ENCODE peak calls at places on chromosomes 5 and 9, in five cellular contexts. O is SK-N-SH, T is K562, C is GM12878, S is H1. N is an unnamed sample.

GRCh38 chr9:130837002-130837511 is 2.0 kb downstream of the ABL1 start:
- DNase-seq in O (peak; percentile 38), T (peak; percentile 65), C (no peak), S (no peak), N (peak; percentile 69)

GRCh38 chr5:142551242-142552067 is 134.4 kb downstream of the FGF1 start:
- DNase-seq in O (peak; percentile 66), T (no peak), C (no peak), S (peak; percentile 73), N (no peak)

GRCh38 chr5:76363385-76364261 is 39.5 kb upstream of the IQGAP2 start:
- DNase-seq in O (no peak), T (peak; percentile 73), C (no peak), S (no peak), N (peak; percentile 15)

GRCh38 chr9:120856700-120857099 is 14.0 kb upstream of the PSMD5 start:
- DNase-seq in O (no peak), T (no peak), C (no peak), S (no peak), N (no peak)

GRCh38 chr5:3650315-3650714 is 54.7 kb downstream of the IRX1 start:
- DNase-seq in O (no peak), T (no peak), C (no peak), S (no peak), N (no peak)

GRCh38 chr5:50969207-50970145 is 303.0 kb downstream of the PARP8 start:
- DNase-seq in O (peak; percentile 80), T (no peak), C (no peak), S (peak; percentile 67), N (no peak)

GRCh38 chr9:119366909-119367690 is 2.1 kb downstream of the BRINP1 start:
- DNase-seq in O (no peak), T (no peak), C (no peak), S (no peak), N (no peak)

GRCh38 chr9:15813076-15813475 is 260.2 kb downstream of the CCDC171 start:
- DNase-seq in O (no peak), T (no peak), C (no peak), S (no peak), N (no peak)

GRCh38 chr5:7392401-7393024 is 3.4 kb upstream of the ADCY2 start:
- DNase-seq in O (peak; percentile 30), T (no peak), C (no peak), S (no peak), N (peak; percentile 6)

GRCh38 chr9:34049630-34050384 is 1.1 kb upstream of the UBAP2 start:
- DNase-seq in O (peak; percentile 21), T (no peak), C (no peak), S (peak; percentile 51), N (no peak)

GRCh38 chr9:94639996-94640376 is 668 bp upstream of the FBP1 start:
- DNase-seq in O (no peak), T (no peak), C (no peak), S (peak; percentile 66), N (no peak)

GRCh38 chr5:170985486-170985885 is 123.7 kb downstream of the RANBP17 start:
- DNase-seq in O (no peak), T (no peak), C (no peak), S (no peak), N (no peak)

GRCh38 chr9:99811172-99811571 is 10.5 kb upstream of the NR4A3 start:
- DNase-seq in O (no peak), T (no peak), C (no peak), S (no peak), N (no peak)

GRCh38 chr9:36739538-36740116 is 166.9 kb downstream of the MELK start:
- DNase-seq in O (peak; percentile 47), T (no peak), C (no peak), S (no peak), N (no peak)

GRCh38 chr9:72557549-72557948 is 36.1 kb downstream of the TMC1 start:
- DNase-seq in O (no peak), T (peak; percentile 66), C (no peak), S (no peak), N (peak; percentile 59)

GRCh38 chr5:130286971-130287370 is 382.7 kb downstream of the CHSY3 start:
- DNase-seq in O (no peak), T (no peak), C (no peak), S (no peak), N (no peak)

GRCh38 chr9:135217836-135218235 is 130.4 kb downstream of the OLFM1 start:
- DNase-seq in O (no peak), T (no peak), C (no peak), S (no peak), N (no peak)

GRCh38 chr9:112971415-112971814 is 40.6 kb downstream of the ZNF883 start:
- DNase-seq in O (peak; percentile 35), T (no peak), C (no peak), S (peak; percentile 54), N (peak; percentile 5)

GRCh38 chr5:168291961-168292782 is 727 bp downstream of the WWC1 start:
- DNase-seq in O (peak; percentile 75), T (no peak), C (no peak), S (peak; percentile 79), N (no peak)
- TF ChIP-seq TAF1 in O (no peak), T (no peak), C (no peak), S (no peak), N (no peak)

DNA sequence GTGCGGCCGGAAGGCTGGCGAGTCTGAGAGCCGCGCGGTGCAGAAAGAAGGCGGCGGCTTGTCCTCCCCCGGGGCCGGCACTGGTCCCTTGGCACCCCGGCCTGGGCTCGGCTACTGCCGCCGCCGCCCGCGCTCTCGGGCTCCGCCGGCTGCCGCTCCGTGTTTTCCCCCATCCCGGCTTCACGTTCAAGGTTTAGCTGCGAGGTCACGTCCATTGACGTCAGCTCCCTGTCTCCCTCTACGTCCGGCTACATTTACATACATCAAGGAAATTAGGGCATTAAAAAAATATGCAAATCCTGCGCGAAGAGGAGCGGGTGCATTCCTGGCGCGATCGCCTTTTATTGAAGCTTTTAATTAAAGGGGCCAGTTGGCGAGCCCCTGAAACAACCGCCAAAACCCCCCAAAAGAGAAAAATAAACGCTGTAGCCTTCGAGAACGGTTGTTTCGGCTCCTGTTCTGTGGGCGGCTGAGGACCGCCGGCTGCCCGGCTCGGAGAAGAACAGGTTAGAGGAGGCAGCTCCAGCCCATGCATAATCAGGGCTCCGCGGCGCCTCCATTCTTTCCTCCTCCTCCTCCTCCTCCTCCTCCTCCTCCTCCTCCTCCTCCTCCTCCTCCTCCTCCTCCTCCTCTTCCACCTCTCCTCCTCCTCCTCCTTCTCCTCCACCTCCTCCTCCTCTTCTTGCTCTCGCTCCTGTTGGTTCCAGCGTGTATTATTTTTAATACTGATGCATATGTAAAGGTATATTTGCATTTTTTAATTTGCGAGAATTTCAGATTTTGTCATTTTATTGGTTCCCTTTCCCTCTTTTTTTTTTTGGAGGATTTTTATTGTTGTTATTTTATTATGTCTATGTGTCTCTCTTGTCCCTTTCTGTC is 207.0 kb downstream of the MEF2C start:
- DNase-seq in O (peak; percentile 78), T (no peak), C (no peak), S (peak; percentile 82), N (no peak)
- TF ChIP-seq GABPA in O (no peak), T (no peak), C (no peak), S (peak; percentile 51), N (no peak)

DNA sequence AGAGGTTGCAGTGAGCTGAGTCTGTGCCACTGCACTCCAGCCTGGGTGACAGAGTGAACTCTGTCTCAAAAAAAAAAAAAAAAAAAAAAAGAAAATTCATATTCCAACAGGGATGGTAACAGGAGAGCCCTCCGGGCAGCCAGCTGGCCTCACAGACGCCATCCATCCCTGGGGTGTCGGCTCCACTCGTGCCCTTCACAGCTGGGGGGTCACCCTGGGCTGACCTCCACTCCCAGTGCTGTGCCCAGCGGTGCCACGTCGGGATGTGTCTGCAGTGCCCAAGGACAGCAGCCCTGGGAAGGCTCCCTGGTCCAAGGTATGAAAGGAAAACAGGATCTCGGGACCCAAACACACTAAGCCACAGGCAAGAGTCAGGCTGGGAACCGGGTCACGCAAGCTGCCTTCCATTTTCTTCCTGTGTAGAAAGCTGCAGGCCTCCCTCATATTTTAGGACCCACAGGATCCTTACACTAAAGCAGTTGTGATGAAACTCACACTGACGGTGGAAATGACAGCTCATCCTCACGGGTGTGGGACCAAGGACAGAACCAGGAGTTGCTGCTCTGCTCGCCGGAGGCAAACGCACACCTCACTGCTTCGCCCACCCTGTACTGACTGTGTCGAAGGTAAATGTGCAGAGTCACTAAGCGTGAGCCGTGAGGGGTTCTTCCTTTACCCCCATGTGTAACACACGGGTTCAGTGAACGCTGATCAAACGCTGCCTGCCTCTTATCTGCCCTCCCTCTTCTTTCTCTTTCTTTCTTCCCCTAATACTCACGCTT is 5.3 kb downstream of the SLC12A7 start:
- DNase-seq in O (no peak), T (no peak), C (no peak), S (no peak), N (peak; percentile 21)
- TF ChIP-seq TAF1 in O (no peak), T (no peak), C (no peak), S (no peak), N (no peak)

GRCh38 chr5:68356216-68356615 is 140.7 kb downstream of the PIK3R1 start:
- DNase-seq in O (no peak), T (no peak), C (no peak), S (no peak), N (no peak)

GRCh38 chr5:68356623-68357022 is 141.1 kb downstream of the PIK3R1 start:
- DNase-seq in O (no peak), T (no peak), C (no peak), S (no peak), N (no peak)

GRCh38 chr5:68354315-68354714 is 138.8 kb downstream of the PIK3R1 start:
- DNase-seq in O (no peak), T (no peak), C (no peak), S (no peak), N (no peak)

GRCh38 chr5:68352166-68352565 is 136.6 kb downstream of the PIK3R1 start:
- DNase-seq in O (no peak), T (no peak), C (no peak), S (no peak), N (no peak)

DNA sequence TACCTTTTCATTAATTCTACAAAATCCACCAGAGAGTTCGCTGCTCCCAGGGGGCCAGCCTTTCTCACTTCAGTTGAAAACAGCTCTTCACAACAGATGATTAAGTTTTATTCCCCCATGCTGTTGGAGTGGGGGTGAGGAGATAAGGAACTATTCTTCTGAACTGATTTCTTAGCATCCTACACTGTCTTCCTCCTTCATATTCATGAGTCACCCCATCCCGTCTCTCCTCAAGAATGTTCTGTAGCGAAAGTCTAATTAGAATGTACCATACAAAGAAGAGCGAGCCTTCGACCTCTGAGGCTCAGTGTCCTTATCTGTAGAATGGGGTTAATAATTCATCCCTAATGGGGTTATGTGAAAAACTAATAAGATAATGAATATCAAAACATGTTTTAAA is 138.1 kb downstream of the PIK3R1 start:
- DNase-seq in O (no peak), T (no peak), C (no peak), S (no peak), N (no peak)
- TF ChIP-seq GABPA in O (no peak), T (no peak), C (no peak), S (no peak), N (no peak)

DNA sequence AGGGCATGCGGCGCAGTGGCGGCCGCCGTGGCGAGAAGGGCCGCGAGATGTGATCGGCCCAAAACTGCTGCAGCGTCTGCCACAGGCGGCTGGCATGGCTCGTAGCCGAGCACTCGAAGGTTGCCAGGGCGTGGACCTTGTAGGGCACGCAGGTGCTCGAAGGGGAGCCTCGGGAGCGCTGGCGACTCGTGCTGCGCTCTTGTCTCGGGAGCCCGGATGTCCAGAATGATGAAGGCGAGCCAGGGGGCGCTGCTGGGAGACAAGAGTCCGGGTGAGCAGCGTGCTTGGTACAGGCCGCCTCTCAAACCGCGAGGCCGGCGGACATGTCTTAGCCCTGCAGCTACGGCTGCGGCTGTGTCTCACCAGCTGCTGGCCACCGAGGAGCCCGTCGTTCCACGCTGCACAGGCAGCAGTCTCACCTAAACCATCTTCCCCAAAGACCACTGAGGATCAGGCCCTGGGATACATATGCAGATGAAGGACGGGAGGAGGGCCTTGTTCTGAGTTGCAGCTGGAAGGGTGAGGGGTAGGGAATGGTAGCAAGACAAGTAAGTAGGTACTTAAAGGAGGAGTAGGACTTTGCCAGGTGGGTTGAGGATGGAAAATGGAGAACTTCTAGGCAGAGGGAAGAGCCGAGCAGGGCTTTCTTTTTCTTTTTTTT is 1.7 kb downstream of the CBY3 start:
- DNase-seq in O (peak; percentile 66), T (peak; percentile 17), C (no peak), S (peak; percentile 89), N (no peak)
- TF ChIP-seq TAF1 in O (no peak), T (no peak), C (no peak), S (peak; percentile 59), N (no peak)